ENCODE peak calls at places on chromosomes 2 and 18, in six cellular contexts. D is anterior cingulate cortex; N is fibroblast of gingiva; M is activated effector memory CD4-positive, alpha-beta T cell treated with anti-CD3 and anti-CD28 coated beads, Interleukin-2, amount 50 U/mL, for 16 hours; W is cardiac fibroblast; Q is T-helper 2 cell. I is an unnamed sample.

GRCh38 chr2:86238354-86238753 is 39.1 kb downstream of the MRPL35 start:
- DNase-seq in D (no peak), N (no peak), M (peak), W (no peak), Q (no peak), I (no peak)

GRCh38 chr18:23998811-23999210 is 15.7 kb upstream of the TTC39C start:
- DNase-seq in D (no peak), N (no peak), M (no peak), W (no peak), Q (no peak), I (no peak)

GRCh38 chr18:12076424-12077140 is 17.1 kb upstream of the ANKRD62 start:
- DNase-seq in D (no peak), N (peak), M (no peak), W (peak), Q (no peak), I (no peak)

GRCh38 chr2:56523815-56524214 is 340.0 kb downstream of the CCDC85A start:
- DNase-seq in D (no peak), N (no peak), M (no peak), W (peak), Q (no peak), I (no peak)

GRCh38 chr18:67278984-67279383 is 237.5 kb downstream of the DSEL start:
- DNase-seq in D (no peak), N (no peak), M (no peak), W (no peak), Q (no peak), I (no peak)

GRCh38 chr18:79912409-79912991 is 39.0 kb downstream of the SLC66A2 start:
- DNase-seq in D (no peak), N (peak), M (peak), W (peak), Q (no peak), I (no peak)

GRCh38 chr2:73232471-73233153 is 427 bp downstream of the PRADC1 start:
- DNase-seq in D (no peak), N (no peak), M (no peak), W (peak), Q (no peak), I (no peak)

GRCh38 chr18:24878289-24878688 is 417.9 kb downstream of the HRH4 start:
- DNase-seq in D (no peak), N (peak), M (no peak), W (peak), Q (no peak), I (no peak)

GRCh38 chr18:47870605-47871004 is 59.9 kb downstream of the SMAD2 start:
- DNase-seq in D (no peak), N (no peak), M (no peak), W (peak), Q (no peak), I (no peak)

GRCh38 chr18:48718251-48718959 is 179.6 kb downstream of the CTIF start:
- DNase-seq in D (no peak), N (no peak), M (no peak), W (no peak), Q (no peak), I (no peak)

GRCh38 chr2:25251461-25252273 is 83.3 kb upstream of the POMC start:
- DNase-seq in D (no peak), N (peak), M (peak), W (peak), Q (no peak), I (no peak)

I was measured in epithelial cell of proximal tubule.